ENCODE peak calls at places on chromosomes 11 and 22, in five cellular contexts. W, Y, M, V and Z are unnamed samples.
A peak's percentile ranks its signal among the peaks of the same experiment; 100 is the strongest.

GRCh38 chr11:8744423-8744822 is 61.8 kb downstream of the RPL27A start:
- DNase-seq in M (peak; percentile 84), Y (no peak), V (no peak), W (no peak), Z (no peak)

GRCh38 chr11:334264-335033 is 13.8 kb upstream of the IFITM3 start:
- DNase-seq in Y (no peak), M (no peak), V (no peak), W (no peak), Z (no peak)

GRCh38 chr22:49325531-49326395 is 501.9 kb downstream of the BRD1 start:
- DNase-seq in M (no peak), W (no peak), V (no peak), Y (no peak), Z (no peak)

GRCh38 chr11:108616549-108616948 is 23.0 kb upstream of the EXPH5 start:
- DNase-seq in V (no peak), M (peak; percentile 99), Y (no peak), W (no peak), Z (no peak)

GRCh38 chr11:1884123-1884415 is 7.6 kb downstream of the PRR33 start:
- DNase-seq in M (no peak), Y (no peak), V (no peak), W (no peak), Z (no peak)

GRCh38 chr22:36027960-36028645 is 521 bp downstream of the RBFOX2 start:
- DNase-seq in Y (no peak), V (peak; percentile 76), W (peak; percentile 33), M (no peak), Z (no peak)

GRCh38 chr11:73113426-73113825 is 28.7 kb downstream of the FCHSD2 start:
- DNase-seq in V (no peak), W (no peak), M (peak; percentile 84), Y (no peak), Z (no peak)

GRCh38 chr22:17964153-17964552 is 60.2 kb downstream of the MICAL3 start:
- DNase-seq in Y (no peak), W (no peak), M (no peak), V (no peak), Z (no peak)

GRCh38 chr11:65859812-65860277 is 388 bp upstream of the MUS81 start:
- DNase-seq in V (peak; percentile 45), M (no peak), W (no peak), Y (peak; percentile 31), Z (no peak)

GRCh38 chr11:125886997-125887372 is 483 bp upstream of the HYLS1 start:
- DNase-seq in W (peak; percentile 57), V (no peak), Y (peak; percentile 10), M (peak; percentile 46), Z (no peak)

GRCh38 chr11:98561877-98562395 is 458.8 kb upstream of the CNTN5 start:
- DNase-seq in V (no peak), W (no peak), Y (no peak), M (peak; percentile 30), Z (no peak)

GRCh38 chr11:65066805-65067291 is 8.5 kb upstream of the NAALADL1 start:
- DNase-seq in W (no peak), Y (no peak), V (no peak), M (no peak), Z (no peak)

GRCh38 chr11:115418626-115419025 is 85.6 kb downstream of the CADM1 start:
- DNase-seq in W (no peak), M (no peak), V (no peak), Y (no peak), Z (no peak)

GRCh38 chr11:14643697-14644395 is at the start of gene PDE3B:
- DNase-seq in Y (no peak), V (peak; percentile 67), M (no peak), W (peak; percentile 39), Z (peak; percentile 55)

GRCh38 chr11:1899100-1899499 is 7.4 kb upstream of the PRR33 start:
- DNase-seq in V (no peak), M (no peak), Y (no peak), W (no peak), Z (no peak)

GRCh38 chr22:27416553-27417427 is 384.8 kb downstream of the MN1 start:
- DNase-seq in Y (no peak), V (no peak), M (peak; percentile 88), W (no peak), Z (no peak)

GRCh38 chr11:112797072-112797471 is 164.1 kb upstream of the NCAM1 start:
- DNase-seq in M (no peak), W (no peak), Y (no peak), V (no peak), Z (no peak)

GRCh38 chr11:27464155-27464759 is 8.3 kb downstream of the LGR4 start:
- DNase-seq in Y (no peak), V (no peak), M (no peak), W (no peak), Z (no peak)

GRCh38 chr11:67639438-67639859 is at the start of gene TBX10:
- DNase-seq in V (no peak), Y (no peak), W (no peak), M (no peak), Z (no peak)

GRCh38 chr11:3167143-3168119 is 2.3 kb upstream of the OSBPL5 start:
- DNase-seq in V (no peak), Y (no peak), M (no peak), W (no peak), Z (no peak)

GRCh38 chr22:35451602-35452001 is 51.7 kb downstream of the MCM5 start:
- DNase-seq in W (no peak), Y (no peak), V (no peak), M (no peak), Z (peak; percentile 31)

GRCh38 chr11:63802637-63803414 is 10.4 kb upstream of the SPINDOC start:
- DNase-seq in W (no peak), V (no peak), Y (no peak), M (peak; percentile 90), Z (no peak)